ENCODE peak calls at places on chromosomes 1 and 21, in four cellular contexts. I, G, X and J are unnamed samples. For H3K4me1 and H3K9me3, the result is how much of the 10 kb centered on the place peaks cover.

GRCh38 chr1:43011020-43011419 is 52.4 kb upstream of the SLC2A1 start:
- DNase-seq in I (no peak), G (no peak), X (no peak), J (no peak)

GRCh38 chr1:25620211-25620610 is 3.6 kb downstream of the MAN1C1 start:
- DNase-seq in I (no peak), G (no peak), X (no peak), J (no peak)

GRCh38 chr1:159927211-159927886 is 2.0 kb upstream of the TAGLN2 start:
- DNase-seq in I (no peak), G (no peak), X (no peak), J (no peak)

GRCh38 chr1:197140123-197140522 is 6.3 kb downstream of the ASPM start:
- DNase-seq in I (no peak), G (no peak), X (no peak), J (no peak)

GRCh38 chr1:23369335-23370013 is at the start of gene ZNF436:
- DNase-seq in I (peak), G (no peak), X (peak), J (no peak)

GRCh38 chr1:109523706-109524105 is 14.2 kb upstream of the AMIGO1 start:
- DNase-seq in I (no peak), G (no peak), X (no peak), J (no peak)

GRCh38 chr21:28516996-28517592 is 475.6 kb downstream of the LTN1 start:
- DNase-seq in I (peak), G (peak), X (peak), J (no peak)

GRCh38 chr1:243806310-243806709 is 43.7 kb downstream of the AKT3 start:
- DNase-seq in I (no peak), G (no peak), X (no peak), J (no peak)

GRCh38 chr21:35850542-35851103 is 209.7 kb downstream of the SETD4 start:
- DNase-seq in I (no peak), G (no peak), X (no peak), J (no peak)

GRCh38 chr1:8600336-8600735 is 217.1 kb downstream of the RERE start:
- DNase-seq in I (no peak), G (no peak), X (no peak), J (no peak)

GRCh38 chr1:39528082-39528481 is 36.6 kb downstream of the BMP8A start:
- DNase-seq in I (no peak), G (no peak), X (no peak), J (no peak)

GRCh38 chr1:110425611-110426152 is 18.2 kb upstream of the LAMTOR5 start:
- DNase-seq in I (peak), G (no peak), X (no peak), J (no peak)

GRCh38 chr1:209364716-209365115 is 218.8 kb upstream of the CAMK1G start:
- DNase-seq in I (no peak), G (no peak), X (no peak), J (peak)

GRCh38 chr1:41383094-41383852 is 22.0 kb downstream of the FOXO6 start:
- DNase-seq in I (no peak), G (no peak), X (no peak), J (no peak)

GRCh38 chr1:177780096-177780700 is 189.7 kb downstream of the SEC16B start:
- DNase-seq in I (no peak), G (peak), X (peak), J (no peak)

GRCh38 chr1:199859525-199859924 is 168.0 kb upstream of the NR5A2 start:
- DNase-seq in I (peak), G (peak), X (peak), J (no peak)

GRCh38 chr1:15933684-15934083 is 42.2 kb downstream of the ZBTB17 start:
- DNase-seq in I (no peak), G (no peak), X (no peak), J (no peak)

GRCh38 chr1:50841791-50842387 is 118.2 kb downstream of the FAF1 start:
- DNase-seq in I (no peak), G (no peak), X (no peak), J (no peak)

GRCh38 chr1:33088119-33088906 is 7.4 kb downstream of the AZIN2 start:
- DNase-seq in I (no peak), G (no peak), X (no peak), J (no peak)

GRCh38 chr1:42682739-42683529 is 716 bp downstream of the YBX1 start:
- DNase-seq in I (peak), G (peak), X (peak), J (no peak)

GRCh38 chr1:68495968-68496679 is 758 bp downstream of the DEPDC1 start:
- DNase-seq in I (no peak), G (peak), X (no peak), J (no peak)

GRCh38 chr1:220696863-220697231 is 6.7 kb downstream of the C1orf115 start:
- DNase-seq in I (no peak), G (no peak), X (no peak), J (no peak)

GRCh38 chr1:12052997-12053686 is 10.0 kb upstream of the TNFRSF8 start:
- DNase-seq in I (peak), G (no peak), X (no peak), J (no peak)
- TF ChIP-seq CTCF in I (peak), G (no peak), X (no peak), J (no peak)

GRCh38 chr1:218462116-218462515 is 117.0 kb downstream of the TGFB2 start:
- DNase-seq in I (no peak), G (no peak), X (no peak), J (no peak)
- H3K4me1 ChIP-seq in I (half or more), G (half or more), X (under half), J (under half)

DNA sequence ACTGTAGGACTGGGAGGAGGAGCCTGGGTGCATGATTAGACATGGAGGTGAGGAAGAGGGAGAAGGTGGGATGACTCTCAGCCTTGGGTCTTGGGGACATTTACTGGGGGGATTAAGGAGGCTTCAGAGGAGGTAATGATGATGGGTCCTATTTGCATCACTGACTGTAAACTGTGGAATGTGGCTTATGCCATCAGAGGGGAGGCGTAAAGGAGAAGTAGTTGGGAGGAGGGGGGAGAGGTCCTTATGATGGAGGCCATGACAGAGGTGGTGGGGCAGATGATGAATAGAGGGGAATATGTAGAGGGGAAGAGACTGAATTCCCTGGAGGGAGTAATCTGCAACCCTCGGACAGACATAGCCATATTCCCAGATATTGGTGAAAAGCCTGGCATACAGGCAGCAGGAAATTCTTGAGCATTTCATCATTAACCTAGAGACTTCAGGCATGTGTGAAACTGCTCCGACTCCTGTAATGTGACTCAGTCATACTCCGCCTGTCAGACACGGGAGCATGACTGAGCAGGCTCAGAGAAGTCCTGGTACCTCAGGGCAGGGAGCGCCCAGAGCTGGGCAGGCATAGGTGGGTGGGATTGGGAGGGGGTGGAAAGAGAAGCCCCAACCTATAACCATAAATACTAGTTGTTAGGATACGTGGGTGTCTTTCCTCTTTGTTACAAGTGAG is 8.0 kb upstream of the LCE5A start:
- DNase-seq in I (no peak), G (peak), X (no peak), J (peak)
- H3K9me3 ChIP-seq in I (under half), G (under half), X (under half), J (under half)

GRCh38 chr1:36446261-36446660 is 4.0 kb downstream of the OSCP1 start:
- DNase-seq in I (no peak), G (no peak), X (peak), J (no peak)
- TF ChIP-seq CTCF in I (peak), G (peak), X (no peak), J (peak)

GRCh38 chr1:234943801-234944402 is 184.7 kb downstream of the TOMM20 start:
- DNase-seq in I (no peak), G (no peak), X (no peak), J (no peak)
- H3K4me1 ChIP-seq in I (under half), G (under half), X (under half), J (under half)

GRCh38 chr1:83961571-83962295 is 37.2 kb downstream of the TTLL7 start:
- DNase-seq in I (no peak), G (no peak), X (no peak), J (no peak)

GRCh38 chr1:83967336-83967735 is 31.6 kb downstream of the TTLL7 start:
- DNase-seq in I (no peak), G (no peak), X (no peak), J (no peak)

GRCh38 chr1:83959824-83960441 is 39.0 kb downstream of the TTLL7 start:
- DNase-seq in I (no peak), G (no peak), X (no peak), J (no peak)

GRCh38 chr1:83960669-83961277 is 38.2 kb downstream of the TTLL7 start:
- DNase-seq in I (no peak), G (no peak), X (no peak), J (no peak)

DNA sequence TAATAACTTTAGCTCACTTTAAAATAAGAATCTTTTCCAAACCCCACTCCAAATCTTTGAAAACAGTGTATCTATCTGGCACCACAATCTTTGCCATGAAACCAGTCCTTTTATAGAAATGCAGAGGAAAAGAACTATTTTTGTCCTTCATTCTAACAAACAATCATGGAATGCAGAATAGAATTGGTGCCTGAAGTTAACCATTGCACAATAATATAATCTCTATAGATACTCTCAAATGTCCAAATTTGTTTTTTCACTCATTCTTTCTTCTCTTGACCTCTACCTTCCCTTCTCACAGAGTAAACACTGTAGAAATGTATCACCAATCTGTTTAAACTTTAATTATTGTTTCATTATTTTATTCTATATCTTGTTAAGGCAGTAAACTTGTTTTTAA is 34.8 kb downstream of the TTLL7 start:
- DNase-seq in I (no peak), G (no peak), X (no peak), J (no peak)
- H3K9me3 ChIP-seq in I (under half), G (under half), X (under half), J (under half)